ENCODE peak calls at places on chromosomes 12 and 14, in five cellular contexts. V is CD4-positive, CD25-positive, alpha-beta regulatory T cell; U is NCI-H69; E is hepatocyte; Y is tibial artery. W is an unnamed sample.

GRCh38 chr14:74018029-74018703 is 922 bp downstream of the ENTPD5 start:
- DNase-seq in V (no peak), U (peak; percentile 69), E (no peak), Y (no peak), W (peak; percentile 15)

GRCh38 chr14:21734457-21735074 is 60.9 kb upstream of the OR4E1 start:
- DNase-seq in V (peak; percentile 19), U (peak; percentile 62), E (peak; percentile 80), Y (no peak), W (peak; percentile 22)

GRCh38 chr12:105164068-105164467 is 56.5 kb downstream of the WASHC4 start:
- DNase-seq in V (no peak), U (no peak), E (peak; percentile 7), Y (no peak), W (no peak)

GRCh38 chr12:56387152-56387551 is 24.5 kb upstream of the APOF start:
- DNase-seq in V (no peak), U (peak; percentile 10), E (no peak), Y (no peak), W (no peak)

GRCh38 chr12:90959538-90960139 is 4.7 kb upstream of the CCER1 start:
- DNase-seq in V (no peak), U (peak; percentile 72), E (peak; percentile 73), Y (no peak), W (peak; percentile 9)

GRCh38 chr14:26993541-26993940 is 395.7 kb upstream of the NOVA1 start:
- DNase-seq in V (no peak), U (peak; percentile 16), E (no peak), Y (no peak), W (no peak)

GRCh38 chr12:58395056-58395455 is 453.7 kb downstream of the ATP23 start:
- DNase-seq in V (no peak), U (no peak), E (no peak), Y (no peak), W (no peak)

GRCh38 chr14:97833291-97833690 is 1036.1 kb downstream of the VRK1 start:
- DNase-seq in V (no peak), U (no peak), E (no peak), Y (no peak), W (no peak)

GRCh38 chr12:109125791-109126190 is 9.4 kb downstream of the ACACB start:
- DNase-seq in V (no peak), U (peak; percentile 50), E (no peak), Y (no peak), W (no peak)

GRCh38 chr12:67275380-67275913 is 6.3 kb downstream of the CAND1 start:
- DNase-seq in V (no peak), U (no peak), E (no peak), Y (no peak), W (no peak)

GRCh38 chr12:69490920-69491643 is 20.9 kb downstream of the FRS2 start:
- DNase-seq in V (no peak), U (no peak), E (no peak), Y (no peak), W (no peak)

GRCh38 chr12:51520576-51521325 is 70.3 kb upstream of the SCN8A start:
- DNase-seq in V (no peak), U (peak; percentile 67), E (no peak), Y (no peak), W (no peak)

GRCh38 chr14:31716208-31716607 is 155.0 kb downstream of the NUBPL start:
- DNase-seq in V (no peak), U (no peak), E (no peak), Y (no peak), W (no peak)

GRCh38 chr12:50922820-50923219 is 29.5 kb upstream of the HIGD1C start:
- DNase-seq in V (no peak), U (no peak), E (no peak), Y (no peak), W (no peak)

GRCh38 chr14:94568186-94568585 is 6.9 kb downstream of the SERPINA4 start:
- DNase-seq in V (no peak), U (no peak), E (no peak), Y (peak; percentile 51), W (no peak)

GRCh38 chr14:104297721-104298401 is 159.5 kb downstream of the KIF26A start:
- DNase-seq in V (no peak), U (no peak), E (no peak), Y (peak; percentile 51), W (no peak)

GRCh38 chr12:54030442-54030801 is 2.2 kb downstream of the HOXC6 start:
- DNase-seq in V (no peak), U (no peak), E (no peak), Y (no peak), W (no peak)

GRCh38 chr14:71006200-71006563 is 98.9 kb downstream of the PCNX1 start:
- DNase-seq in V (no peak), U (no peak), E (no peak), Y (no peak), W (no peak)

GRCh38 chr14:37658174-37658573 is 62.7 kb downstream of the TTC6 start:
- DNase-seq in V (no peak), U (peak; percentile 82), E (no peak), Y (no peak), W (no peak)

GRCh38 chr12:5096241-5096880 is 52.7 kb downstream of the KCNA5 start:
- DNase-seq in V (no peak), U (peak; percentile 48), E (no peak), Y (no peak), W (no peak)

GRCh38 chr12:57261385-57261784 is 10.4 kb upstream of the STAC3 start:
- DNase-seq in V (no peak), U (peak; percentile 94), E (no peak), Y (no peak), W (no peak)

GRCh38 chr14:71852201-71852600 is 80.0 kb upstream of the RGS6 start:
- DNase-seq in V (no peak), U (no peak), E (no peak), Y (no peak), W (no peak)

GRCh38 chr12:105317453-105317852 is 13.0 kb upstream of the C12orf75 start:
- DNase-seq in V (no peak), U (no peak), E (peak; percentile 24), Y (no peak), W (no peak)

GRCh38 chr12:49098035-49098451 is 3.4 kb upstream of the DHH start:
- DNase-seq in V (peak; percentile 47), U (peak; percentile 55), E (peak; percentile 55), Y (no peak), W (peak; percentile 72)

GRCh38 chr12:111650912-111651311 is 34.8 kb downstream of the BRAP start:
- DNase-seq in V (no peak), U (no peak), E (no peak), Y (no peak), W (no peak)

GRCh38 chr12:78793982-78794381 is 70.6 kb upstream of the SYT1 start:
- DNase-seq in V (no peak), U (no peak), E (no peak), Y (no peak), W (no peak)

GRCh38 chr14:104367811-104368750 is 211.5 kb upstream of the C14orf180 start:
- DNase-seq in V (no peak), U (peak; percentile 64), E (no peak), Y (no peak), W (no peak)

GRCh38 chr14:92386637-92387036 is 63.7 kb downstream of the SLC24A4 start:
- DNase-seq in V (no peak), U (no peak), E (peak; percentile 26), Y (no peak), W (no peak)

GRCh38 chr14:96067985-96068930 is 29.1 kb downstream of the C14orf132 start:
- DNase-seq in V (no peak), U (peak; percentile 36), E (no peak), Y (peak; percentile 35), W (no peak)

GRCh38 chr12:15861404-15861803 is 20.8 kb upstream of the STRAP start:
- DNase-seq in V (no peak), U (no peak), E (no peak), Y (no peak), W (no peak)

GRCh38 chr12:12018454-12018853 is 52.3 kb upstream of the BCL2L14 start:
- DNase-seq in V (no peak), U (no peak), E (peak; percentile 24), Y (no peak), W (no peak)